ENCODE peak calls at places on chromosomes 11 and 22, in four cellular contexts. M is ACHN, G is left colon, C is H54. P is an unnamed sample.

GRCh38 chr11:106311531-106312230 is 234.2 kb downstream of the AASDHPPT start:
- DNase-seq in M (no peak), G (no peak), C (no peak), P (no peak)

GRCh38 chr11:67483901-67484665 is 1.3 kb downstream of the AIP start:
- DNase-seq in M (no peak), G (no peak), C (no peak), P (peak)

GRCh38 chr22:45450931-45451651 is 37.6 kb downstream of the RIBC2 start:
- DNase-seq in M (no peak), G (no peak), C (no peak), P (no peak)

GRCh38 chr22:47105085-47105484 is 342.6 kb downstream of the TBC1D22A start:
- DNase-seq in M (no peak), G (no peak), C (no peak), P (no peak)

GRCh38 chr11:48036011-48036410 is 55.7 kb downstream of the PTPRJ start:
- DNase-seq in M (no peak), G (no peak), C (no peak), P (no peak)

GRCh38 chr11:112364962-112365481 is 104.4 kb upstream of the PLET1 start:
- DNase-seq in M (no peak), G (no peak), C (no peak), P (no peak)

GRCh38 chr11:61042961-61043540 is 59.2 kb upstream of the CD5 start:
- DNase-seq in M (no peak), G (no peak), C (no peak), P (no peak)

GRCh38 chr11:47257518-47258316 is at the start of gene NR1H3:
- DNase-seq in M (peak), G (peak), C (peak), P (peak)

GRCh38 chr11:134049303-134049702 is 19.6 kb upstream of the JAM3 start:
- DNase-seq in M (no peak), G (no peak), C (no peak), P (no peak)

GRCh38 chr11:112588252-112588668 is 327.6 kb upstream of the PLET1 start:
- DNase-seq in M (peak), G (peak), C (peak), P (peak)

GRCh38 chr22:20437253-20438065 is at the start of gene SCARF2:
- DNase-seq in M (peak), G (peak), C (no peak), P (no peak)

GRCh38 chr11:10770626-10771254 is 19.7 kb downstream of the CTR9 start:
- DNase-seq in M (peak), G (peak), C (no peak), P (peak)

GRCh38 chr11:70040452-70040851 is 37.7 kb upstream of the ANO1 start:
- DNase-seq in M (no peak), G (no peak), C (no peak), P (no peak)

GRCh38 chr11:66136752-66137123 is 66.7 kb downstream of the PACS1 start:
- DNase-seq in M (peak), G (no peak), C (no peak), P (no peak)

GRCh38 chr11:134402910-134403309 is 9.1 kb downstream of the B3GAT1 start:
- DNase-seq in M (no peak), G (no peak), C (no peak), P (no peak)

GRCh38 chr11:118939412-118939915 is 13.7 kb upstream of the BCL9L start:
- DNase-seq in M (no peak), G (no peak), C (no peak), P (no peak)

GRCh38 chr11:104152941-104153340 is 11.0 kb downstream of the PDGFD start:
- DNase-seq in M (no peak), G (no peak), C (no peak), P (no peak)

GRCh38 chr22:23181763-23182288 is 1.5 kb downstream of the BCR start:
- DNase-seq in M (no peak), G (no peak), C (no peak), P (no peak)

GRCh38 chr11:10645212-10645795 is 48.3 kb downstream of the IRAG1 start:
- DNase-seq in M (no peak), G (no peak), C (no peak), P (no peak)

GRCh38 chr11:7436146-7436545 is 49.2 kb upstream of the OLFML1 start:
- DNase-seq in M (no peak), G (no peak), C (no peak), P (no peak)

GRCh38 chr11:125166347-125166841 is 1.8 kb downstream of the PKNOX2 start:
- DNase-seq in M (no peak), G (no peak), C (no peak), P (no peak)

GRCh38 chr11:102268985-102269470 is 48.3 kb upstream of the BIRC3 start:
- DNase-seq in M (no peak), G (no peak), C (no peak), P (no peak)